ENCODE peak calls at places on chromosomes 12 and 14, in five cellular contexts. One of them, this sample, is unnamed.

GRCh38 chr12:6996040-6996441 is 22.2 kb downstream of the LPCAT3 start:
- DNase-seq in HL-60: peak; percentile 9
- DNase-seq in heart right ventricle: no peak
- DNase-seq in stomach: no peak
- DNase-seq in uterus: no peak
- DNase-seq in this sample: no peak

GRCh38 chr14:86954623-86955022 is 1038.4 kb downstream of the GALC start:
- DNase-seq in uterus: no peak
- DNase-seq in HL-60: no peak
- DNase-seq in stomach: no peak
- DNase-seq in heart right ventricle: no peak
- DNase-seq in this sample: no peak

GRCh38 chr12:107521826-107522355 is 163.7 kb upstream of the PWP1 start:
- DNase-seq in HL-60: no peak
- DNase-seq in uterus: no peak
- DNase-seq in stomach: no peak
- DNase-seq in heart right ventricle: no peak
- DNase-seq in this sample: no peak

GRCh38 chr12:96044017-96044985 is 8.9 kb upstream of the LTA4H start:
- DNase-seq in heart right ventricle: no peak
- DNase-seq in HL-60: no peak
- DNase-seq in stomach: no peak
- DNase-seq in uterus: no peak
- DNase-seq in this sample: no peak

GRCh38 chr12:48189331-48190125 is 6.1 kb downstream of the CCDC184 start:
- DNase-seq in stomach: peak; percentile 74
- DNase-seq in uterus: peak; percentile 75
- DNase-seq in HL-60: peak; percentile 58
- DNase-seq in heart right ventricle: no peak
- DNase-seq in this sample: peak; percentile 80

GRCh38 chr12:51922762-51923505 is 15.6 kb downstream of the ACVRL1 start:
- DNase-seq in uterus: peak; percentile 64
- DNase-seq in heart right ventricle: no peak
- DNase-seq in stomach: peak; percentile 55
- DNase-seq in HL-60: peak; percentile 3
- DNase-seq in this sample: peak; percentile 54

GRCh38 chr14:100780646-100781355 is 45.1 kb upstream of the MEG3 start:
- DNase-seq in HL-60: no peak
- DNase-seq in heart right ventricle: no peak
- DNase-seq in uterus: peak; percentile 6
- DNase-seq in stomach: peak; percentile 1
- DNase-seq in this sample: no peak

GRCh38 chr14:94309721-94310120 is 13.4 kb downstream of the SERPINA6 start:
- DNase-seq in stomach: no peak
- DNase-seq in heart right ventricle: no peak
- DNase-seq in uterus: no peak
- DNase-seq in HL-60: no peak
- DNase-seq in this sample: no peak

GRCh38 chr12:53806689-53807088 is 54.9 kb upstream of the CISTR start:
- DNase-seq in heart right ventricle: no peak
- DNase-seq in HL-60: no peak
- DNase-seq in stomach: no peak
- DNase-seq in uterus: no peak
- DNase-seq in this sample: no peak

GRCh38 chr14:81384900-81385299 is 15.2 kb downstream of the STON2 start:
- DNase-seq in uterus: no peak
- DNase-seq in HL-60: no peak
- DNase-seq in heart right ventricle: no peak
- DNase-seq in stomach: no peak
- DNase-seq in this sample: no peak

GRCh38 chr12:58575281-58575680 is 345.0 kb downstream of the LRIG3 start:
- DNase-seq in heart right ventricle: no peak
- DNase-seq in stomach: no peak
- DNase-seq in uterus: no peak
- DNase-seq in HL-60: peak; percentile 16
- DNase-seq in this sample: peak; percentile 57

GRCh38 chr12:92363295-92364146 is 217.9 kb upstream of the BTG1 start:
- DNase-seq in uterus: peak; percentile 30
- DNase-seq in heart right ventricle: peak; percentile 36
- DNase-seq in HL-60: no peak
- DNase-seq in stomach: no peak
- DNase-seq in this sample: peak; percentile 56

GRCh38 chr12:116926283-116927243 is 15.8 kb downstream of the FBXW8 start:
- DNase-seq in heart right ventricle: no peak
- DNase-seq in HL-60: no peak
- DNase-seq in uterus: no peak
- DNase-seq in stomach: no peak
- DNase-seq in this sample: no peak

GRCh38 chr12:124278389-124279101 is 16.3 kb upstream of the RFLNA start:
- DNase-seq in stomach: peak; percentile 47
- DNase-seq in HL-60: no peak
- DNase-seq in uterus: no peak
- DNase-seq in heart right ventricle: no peak
- DNase-seq in this sample: no peak

DNA sequence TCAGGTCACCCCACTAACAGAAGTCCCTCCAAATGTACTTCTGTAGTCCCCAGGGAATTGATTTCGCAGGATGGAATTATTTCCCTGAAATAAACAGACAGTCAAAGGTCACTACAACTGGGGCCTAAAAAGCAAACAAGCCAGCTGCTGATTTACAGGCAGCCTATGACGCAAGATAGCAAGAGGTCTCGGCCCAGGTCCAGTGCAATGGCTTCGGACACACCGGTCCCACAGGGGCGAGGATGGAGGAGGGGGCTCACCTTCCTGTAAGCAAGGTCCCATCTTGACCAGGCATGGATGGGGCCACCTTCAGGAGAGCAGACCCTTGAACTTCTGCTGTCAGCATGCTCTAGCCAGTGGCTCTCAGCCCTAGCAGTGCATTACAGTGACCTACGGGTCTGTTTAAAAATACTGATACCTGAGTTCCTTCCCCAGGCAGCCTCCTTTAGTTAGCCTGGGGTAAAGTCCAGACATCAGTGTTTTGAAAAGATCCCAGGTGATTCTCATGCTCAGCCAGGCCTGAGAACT is 18.1 kb downstream of the NUAK1 start:
- DNase-seq in stomach: no peak
- DNase-seq in heart right ventricle: peak; percentile 48
- DNase-seq in uterus: peak; percentile 60
- DNase-seq in HL-60: no peak
- DNase-seq in this sample: no peak
- H3K27ac ChIP-seq in stomach: peak overlapping the region; percentile 50
- H3K27ac ChIP-seq in heart right ventricle: peak overlapping the region; percentile 87
- H3K27ac ChIP-seq in uterus: peak overlapping the region; percentile 83
- H3K27ac ChIP-seq in HL-60: no peak overlapping the region
- H3K27ac ChIP-seq in this sample: no peak overlapping the region

DNA sequence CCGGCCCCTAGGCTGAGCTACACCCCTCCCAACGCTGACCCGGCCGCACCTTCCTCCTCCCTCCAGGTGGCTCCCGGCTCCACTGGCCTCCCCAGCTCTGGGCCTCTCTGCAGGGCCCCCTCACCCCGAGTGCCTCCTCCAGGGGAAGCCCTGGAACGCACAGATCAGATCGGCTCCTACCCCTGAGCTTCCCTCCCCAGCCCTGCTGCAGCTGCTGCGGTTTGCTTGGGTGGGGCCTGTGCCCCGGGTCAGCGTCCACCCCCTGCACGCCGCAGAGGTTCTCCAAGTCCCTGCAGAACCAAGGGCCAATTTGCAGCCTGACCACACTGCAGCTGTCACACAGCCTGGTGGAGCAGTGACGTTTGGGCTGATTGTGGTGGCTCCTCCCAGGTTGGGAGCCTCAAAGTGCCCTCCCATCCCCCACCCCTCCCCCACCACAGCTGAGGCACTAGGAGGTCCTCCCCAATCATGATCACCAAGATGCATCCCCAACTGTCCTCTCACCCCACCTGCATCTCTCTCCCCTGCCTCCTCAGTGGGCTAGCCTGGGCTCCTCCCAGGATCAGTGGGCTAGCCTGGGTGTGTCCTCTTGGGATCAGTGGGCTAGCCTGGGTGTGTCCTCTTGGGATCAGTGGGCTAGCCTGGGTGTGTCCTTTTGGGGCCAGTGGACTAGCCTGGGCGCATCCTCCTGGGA is 12.8 kb upstream of the FBRSL1 start:
- DNase-seq in uterus: no peak
- DNase-seq in HL-60: peak; percentile 82
- DNase-seq in stomach: no peak
- DNase-seq in heart right ventricle: no peak
- DNase-seq in this sample: no peak
- H3K27ac ChIP-seq in uterus: no peak overlapping the region
- H3K27ac ChIP-seq in HL-60: peak overlapping the region; percentile 32
- H3K27ac ChIP-seq in stomach: no peak overlapping the region
- H3K27ac ChIP-seq in heart right ventricle: no peak overlapping the region
- H3K27ac ChIP-seq in this sample: no peak overlapping the region

GRCh38 chr12:67096533-67097318 is 172.4 kb upstream of the CAND1 start:
- DNase-seq in HL-60: no peak
- DNase-seq in uterus: no peak
- DNase-seq in heart right ventricle: no peak
- DNase-seq in stomach: no peak
- DNase-seq in this sample: no peak
- H3K27ac ChIP-seq in HL-60: no peak overlapping the region
- H3K27ac ChIP-seq in uterus: no peak overlapping the region
- H3K27ac ChIP-seq in heart right ventricle: no peak overlapping the region
- H3K27ac ChIP-seq in stomach: no peak overlapping the region
- H3K27ac ChIP-seq in this sample: no peak overlapping the region

GRCh38 chr14:69648480-69649414 is 37.4 kb downstream of the SUSD6 start:
- DNase-seq in HL-60: no peak
- DNase-seq in heart right ventricle: no peak
- DNase-seq in stomach: no peak
- DNase-seq in uterus: no peak
- DNase-seq in this sample: no peak

GRCh38 chr14:69652942-69653680 is 41.7 kb downstream of the SUSD6 start:
- DNase-seq in uterus: no peak
- DNase-seq in stomach: peak; percentile 37
- DNase-seq in heart right ventricle: no peak
- DNase-seq in HL-60: peak; percentile 76
- DNase-seq in this sample: no peak

GRCh38 chr14:69654109-69654508 is 42.7 kb downstream of the SUSD6 start:
- DNase-seq in heart right ventricle: no peak
- DNase-seq in uterus: no peak
- DNase-seq in stomach: no peak
- DNase-seq in HL-60: no peak
- DNase-seq in this sample: no peak

GRCh38 chr14:69651653-69652052 is 40.3 kb downstream of the SUSD6 start:
- DNase-seq in uterus: no peak
- DNase-seq in HL-60: no peak
- DNase-seq in stomach: no peak
- DNase-seq in heart right ventricle: no peak
- DNase-seq in this sample: no peak

DNA sequence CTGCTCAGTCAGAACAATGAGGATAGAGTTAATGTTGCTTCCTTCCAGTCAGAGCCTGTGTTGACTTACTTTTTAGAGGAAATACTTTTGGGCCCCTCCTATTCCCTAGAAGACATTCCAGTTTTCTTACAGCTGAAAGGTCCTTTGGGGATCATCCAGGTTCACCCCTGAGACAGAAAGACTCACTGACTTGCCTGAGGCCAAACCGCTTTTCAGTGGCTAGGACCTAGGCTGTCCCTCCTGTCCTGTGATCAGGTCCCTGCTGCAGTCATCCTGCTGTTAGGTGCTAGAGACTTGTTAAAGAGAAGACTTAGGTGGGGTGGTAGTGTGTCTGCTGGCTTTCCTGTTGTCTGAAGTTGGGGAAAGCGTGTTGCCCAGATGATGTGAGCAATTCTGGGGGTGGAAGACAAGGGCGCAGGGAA is 39.6 kb downstream of the SUSD6 start:
- DNase-seq in uterus: no peak
- DNase-seq in heart right ventricle: no peak
- DNase-seq in HL-60: no peak
- DNase-seq in stomach: no peak
- DNase-seq in this sample: no peak
- H3K27ac ChIP-seq in uterus: peak overlapping the region; percentile 18
- H3K27ac ChIP-seq in heart right ventricle: peak overlapping the region; percentile 57
- H3K27ac ChIP-seq in HL-60: no peak overlapping the region
- H3K27ac ChIP-seq in stomach: peak overlapping the region; percentile 83
- H3K27ac ChIP-seq in this sample: peak overlapping the region; percentile 46

GRCh38 chr12:56721721-56722120 is 3.4 kb downstream of the NACA start:
- DNase-seq in heart right ventricle: no peak
- DNase-seq in uterus: no peak
- DNase-seq in HL-60: no peak
- DNase-seq in stomach: no peak
- DNase-seq in this sample: no peak

GRCh38 chr12:56723889-56724659 is 1.0 kb downstream of the NACA start:
- DNase-seq in HL-60: peak; percentile 44
- DNase-seq in uterus: peak; percentile 69
- DNase-seq in heart right ventricle: no peak
- DNase-seq in stomach: peak; percentile 34
- DNase-seq in this sample: peak; percentile 85

GRCh38 chr12:56724660-56724988 is 475 bp downstream of the NACA start:
- DNase-seq in HL-60: no peak
- DNase-seq in stomach: no peak
- DNase-seq in heart right ventricle: no peak
- DNase-seq in uterus: no peak
- DNase-seq in this sample: peak; percentile 28

GRCh38 chr12:56723352-56723751 is 1.7 kb downstream of the NACA start:
- DNase-seq in HL-60: no peak
- DNase-seq in uterus: no peak
- DNase-seq in stomach: no peak
- DNase-seq in heart right ventricle: no peak
- DNase-seq in this sample: no peak

DNA sequence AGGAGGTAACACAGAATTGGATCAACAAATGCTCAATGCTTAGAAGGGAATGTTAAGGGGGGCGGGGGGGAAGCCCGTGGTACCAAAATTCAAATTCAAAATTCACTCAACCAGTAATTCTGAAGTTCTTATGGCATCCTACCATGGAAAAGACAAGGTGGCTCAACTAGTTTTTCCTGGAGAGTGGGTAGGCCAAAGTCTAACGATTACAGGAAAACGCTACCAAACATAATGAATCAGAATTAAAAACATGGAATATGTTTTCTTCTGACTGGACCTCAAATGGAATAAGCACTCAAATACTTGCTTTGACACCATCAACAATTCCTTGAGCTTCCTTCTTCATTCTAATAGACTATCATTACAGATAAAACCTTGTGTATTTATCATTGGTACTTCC is 2.3 kb downstream of the NACA start:
- DNase-seq in uterus: no peak
- DNase-seq in stomach: no peak
- DNase-seq in heart right ventricle: no peak
- DNase-seq in HL-60: no peak
- DNase-seq in this sample: no peak
- H3K27ac ChIP-seq in uterus: no peak overlapping the region
- H3K27ac ChIP-seq in stomach: peak overlapping the region; percentile 60
- H3K27ac ChIP-seq in heart right ventricle: no peak overlapping the region
- H3K27ac ChIP-seq in HL-60: peak overlapping the region; percentile 94
- H3K27ac ChIP-seq in this sample: no peak overlapping the region

DNA sequence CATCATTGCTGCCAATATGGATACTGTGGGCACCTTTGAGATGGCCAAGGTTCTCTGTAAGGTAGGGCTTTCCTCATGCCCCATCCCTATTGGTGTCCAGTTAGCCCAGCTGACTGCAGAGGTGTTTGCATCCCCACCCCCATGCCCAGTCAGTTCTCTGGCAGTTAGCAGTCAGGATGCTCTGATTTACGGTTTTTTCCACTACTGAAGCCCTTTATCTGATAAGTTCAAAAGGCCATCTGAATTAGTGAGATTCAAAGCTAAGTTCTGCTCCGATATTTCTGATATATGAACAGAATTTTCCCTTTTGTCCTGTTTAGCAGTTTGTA is 773 bp downstream of the GMPR2 start:
- DNase-seq in stomach: no peak
- DNase-seq in heart right ventricle: no peak
- DNase-seq in HL-60: no peak
- DNase-seq in uterus: no peak
- DNase-seq in this sample: no peak
- H3K27ac ChIP-seq in stomach: peak overlapping the region; percentile 96
- H3K27ac ChIP-seq in heart right ventricle: peak overlapping the region; percentile 94
- H3K27ac ChIP-seq in HL-60: peak overlapping the region; percentile 83
- H3K27ac ChIP-seq in uterus: peak overlapping the region; percentile 83
- H3K27ac ChIP-seq in this sample: no peak overlapping the region